ENCODE peak calls at places on chromosome 9, in six cellular contexts. One of them, this sample, is unnamed.

GRCh38 chr9:97856857-97857602 is 4.0 kb downstream of the FOXE1 start:
- DNase-seq in skeletal muscle cell: no peak
- DNase-seq in KG1: no peak
- DNase-seq in amygdala: no peak
- DNase-seq in OCI-LY7: no peak
- DNase-seq in RKO: no peak
- DNase-seq in this sample: no peak

GRCh38 chr9:89387970-89388867 is 69.9 kb downstream of the SECISBP2 start:
- DNase-seq in skeletal muscle cell: peak; percentile 62
- DNase-seq in KG1: no peak
- DNase-seq in amygdala: no peak
- DNase-seq in OCI-LY7: no peak
- DNase-seq in RKO: no peak
- DNase-seq in this sample: no peak

GRCh38 chr9:38362912-38363588 is 29.5 kb upstream of the ALDH1B1 start:
- DNase-seq in skeletal muscle cell: peak; percentile 57
- DNase-seq in KG1: peak; percentile 23
- DNase-seq in amygdala: peak; percentile 33
- DNase-seq in OCI-LY7: peak; percentile 31
- DNase-seq in RKO: peak; percentile 70
- DNase-seq in this sample: peak; percentile 84

GRCh38 chr9:111937781-111938426 is 41.3 kb downstream of the UGCG start:
- DNase-seq in skeletal muscle cell: no peak
- DNase-seq in KG1: no peak
- DNase-seq in amygdala: peak; percentile 4
- DNase-seq in OCI-LY7: no peak
- DNase-seq in RKO: no peak
- DNase-seq in this sample: no peak

GRCh38 chr9:126956929-126957686 is 42.5 kb downstream of the RALGPS1 start:
- DNase-seq in skeletal muscle cell: no peak
- DNase-seq in KG1: no peak
- DNase-seq in amygdala: no peak
- DNase-seq in OCI-LY7: no peak
- DNase-seq in RKO: peak; percentile 47
- DNase-seq in this sample: peak; percentile 54

GRCh38 chr9:69174645-69175487 is 789 bp downstream of the TJP2 start:
- DNase-seq in skeletal muscle cell: peak; percentile 94
- DNase-seq in KG1: no peak
- DNase-seq in amygdala: peak; percentile 19
- DNase-seq in OCI-LY7: peak; percentile 18
- DNase-seq in RKO: peak; percentile 79
- DNase-seq in this sample: no peak

GRCh38 chr9:103319979-103320378 is 324.8 kb downstream of the CYLC2 start:
- DNase-seq in skeletal muscle cell: no peak
- DNase-seq in KG1: no peak
- DNase-seq in amygdala: no peak
- DNase-seq in OCI-LY7: peak; percentile 26
- DNase-seq in RKO: peak; percentile 32
- DNase-seq in this sample: no peak

GRCh38 chr9:81573415-81574321 is 115.7 kb downstream of the TLE1 start:
- DNase-seq in skeletal muscle cell: no peak
- DNase-seq in KG1: no peak
- DNase-seq in amygdala: no peak
- DNase-seq in OCI-LY7: no peak
- DNase-seq in RKO: no peak
- DNase-seq in this sample: no peak

GRCh38 chr9:120745278-120745677 is 31.0 kb upstream of the MEGF9 start:
- DNase-seq in skeletal muscle cell: no peak
- DNase-seq in KG1: no peak
- DNase-seq in amygdala: no peak
- DNase-seq in OCI-LY7: no peak
- DNase-seq in RKO: no peak
- DNase-seq in this sample: no peak

GRCh38 chr9:96719538-96720315 is 58.2 kb downstream of the ZNF510 start:
- DNase-seq in skeletal muscle cell: no peak
- DNase-seq in KG1: no peak
- DNase-seq in amygdala: no peak
- DNase-seq in OCI-LY7: no peak
- DNase-seq in RKO: no peak
- DNase-seq in this sample: no peak

GRCh38 chr9:114559830-114560520 is 27.6 kb upstream of the ATP6V1G1 start:
- DNase-seq in skeletal muscle cell: no peak
- DNase-seq in KG1: no peak
- DNase-seq in amygdala: no peak
- DNase-seq in OCI-LY7: no peak
- DNase-seq in RKO: no peak
- DNase-seq in this sample: no peak

GRCh38 chr9:27108981-27109541 is at the start of gene TEK:
- DNase-seq in skeletal muscle cell: no peak
- DNase-seq in KG1: no peak
- DNase-seq in amygdala: no peak
- DNase-seq in OCI-LY7: no peak
- DNase-seq in RKO: no peak
- DNase-seq in this sample: no peak

GRCh38 chr9:74512416-74512815 is 15.3 kb downstream of the RORB start:
- DNase-seq in skeletal muscle cell: no peak
- DNase-seq in KG1: no peak
- DNase-seq in amygdala: no peak
- DNase-seq in OCI-LY7: no peak
- DNase-seq in RKO: no peak
- DNase-seq in this sample: no peak

GRCh38 chr9:116430849-116431248 is 256.3 kb upstream of the TRIM32 start:
- DNase-seq in skeletal muscle cell: no peak
- DNase-seq in KG1: no peak
- DNase-seq in amygdala: no peak
- DNase-seq in OCI-LY7: no peak
- DNase-seq in RKO: no peak
- DNase-seq in this sample: no peak

GRCh38 chr9:97906236-97906831 is 16.0 kb downstream of the TRMO start:
- DNase-seq in skeletal muscle cell: no peak
- DNase-seq in KG1: peak; percentile 54
- DNase-seq in amygdala: peak; percentile 13
- DNase-seq in OCI-LY7: no peak
- DNase-seq in RKO: no peak
- DNase-seq in this sample: no peak

GRCh38 chr9:92807757-92808725 is 43.4 kb upstream of the BICD2 start:
- DNase-seq in skeletal muscle cell: no peak
- DNase-seq in KG1: no peak
- DNase-seq in amygdala: no peak
- DNase-seq in OCI-LY7: no peak
- DNase-seq in RKO: no peak
- DNase-seq in this sample: no peak

GRCh38 chr9:93893899-93894690 is 61.1 kb downstream of the BARX1 start:
- DNase-seq in skeletal muscle cell: no peak
- DNase-seq in KG1: no peak
- DNase-seq in amygdala: no peak
- DNase-seq in OCI-LY7: no peak
- DNase-seq in RKO: no peak
- DNase-seq in this sample: no peak

GRCh38 chr9:13568851-13569618 is 289.5 kb upstream of the MPDZ start:
- DNase-seq in skeletal muscle cell: no peak
- DNase-seq in KG1: no peak
- DNase-seq in amygdala: peak; percentile 39
- DNase-seq in OCI-LY7: no peak
- DNase-seq in RKO: no peak
- DNase-seq in this sample: peak; percentile 100

GRCh38 chr9:114050646-114051045 is 27.5 kb downstream of the AMBP start:
- DNase-seq in skeletal muscle cell: no peak
- DNase-seq in KG1: no peak
- DNase-seq in amygdala: no peak
- DNase-seq in OCI-LY7: no peak
- DNase-seq in RKO: no peak
- DNase-seq in this sample: no peak

GRCh38 chr9:27124151-27124550 is 15.1 kb downstream of the TEK start:
- DNase-seq in skeletal muscle cell: no peak
- DNase-seq in KG1: no peak
- DNase-seq in amygdala: no peak
- DNase-seq in OCI-LY7: no peak
- DNase-seq in RKO: no peak
- DNase-seq in this sample: no peak

GRCh38 chr9:33166263-33167083 is 663 bp downstream of the B4GALT1 start:
- DNase-seq in skeletal muscle cell: no peak
- DNase-seq in KG1: peak; percentile 29
- DNase-seq in amygdala: no peak
- DNase-seq in OCI-LY7: peak; percentile 35
- DNase-seq in RKO: peak; percentile 34
- DNase-seq in this sample: no peak

GRCh38 chr9:14096182-14096922 is 217.6 kb downstream of the NFIB start:
- DNase-seq in skeletal muscle cell: peak; percentile 61
- DNase-seq in KG1: no peak
- DNase-seq in amygdala: no peak
- DNase-seq in OCI-LY7: no peak
- DNase-seq in RKO: no peak
- DNase-seq in this sample: no peak

GRCh38 chr9:129612123-129612522 is 8.8 kb downstream of the C9orf50 start:
- DNase-seq in skeletal muscle cell: no peak
- DNase-seq in KG1: no peak
- DNase-seq in amygdala: no peak
- DNase-seq in OCI-LY7: peak; percentile 24
- DNase-seq in RKO: no peak
- DNase-seq in this sample: no peak